ENCODE peak calls at places on chromosomes 5 and 9, in ten cellular contexts. One of them, this sample, is unnamed.

GRCh38 chr5:1724822-1725602 is 74.6 kb downstream of the MRPL36 start:
- DNase-seq in A549: no peak
- DNase-seq in activated naive CD4-positive, alpha-beta T cell treated with anti-CD3 and anti-CD28 coated beads, Interleukin-2, amount 50 U/mL, for 72 hours: peak; percentile 48
- DNase-seq in sciatic nerve: peak; percentile 39
- DNase-seq in adipocyte: no peak
- DNase-seq in H54: no peak
- DNase-seq in stromal cell of bone marrow: no peak
- DNase-seq in AG08395: peak; percentile 24
- DNase-seq in HTR-8/SVneo: no peak
- DNase-seq in ELR: no peak
- DNase-seq in this sample: no peak

GRCh38 chr5:135210286-135211055 is 176.4 kb upstream of the PITX1 start:
- DNase-seq in A549: no peak
- DNase-seq in activated naive CD4-positive, alpha-beta T cell treated with anti-CD3 and anti-CD28 coated beads, Interleukin-2, amount 50 U/mL, for 72 hours: no peak
- DNase-seq in sciatic nerve: no peak
- DNase-seq in adipocyte: no peak
- DNase-seq in H54: no peak
- DNase-seq in stromal cell of bone marrow: no peak
- DNase-seq in AG08395: no peak
- DNase-seq in HTR-8/SVneo: no peak
- DNase-seq in ELR: no peak
- DNase-seq in this sample: no peak

GRCh38 chr5:96790851-96791513 is 16.8 kb downstream of the ERAP1 start:
- DNase-seq in A549: no peak
- DNase-seq in activated naive CD4-positive, alpha-beta T cell treated with anti-CD3 and anti-CD28 coated beads, Interleukin-2, amount 50 U/mL, for 72 hours: no peak
- DNase-seq in sciatic nerve: no peak
- DNase-seq in adipocyte: peak; percentile 65
- DNase-seq in H54: no peak
- DNase-seq in stromal cell of bone marrow: peak; percentile 31
- DNase-seq in AG08395: peak; percentile 40
- DNase-seq in HTR-8/SVneo: no peak
- DNase-seq in ELR: peak; percentile 35
- DNase-seq in this sample: no peak

GRCh38 chr9:37471942-37472679 is 6.9 kb upstream of the ZBTB5 start:
- DNase-seq in A549: peak; percentile 89
- DNase-seq in activated naive CD4-positive, alpha-beta T cell treated with anti-CD3 and anti-CD28 coated beads, Interleukin-2, amount 50 U/mL, for 72 hours: no peak
- DNase-seq in sciatic nerve: no peak
- DNase-seq in adipocyte: peak; percentile 87
- DNase-seq in H54: peak; percentile 33
- DNase-seq in stromal cell of bone marrow: no peak
- DNase-seq in AG08395: peak; percentile 85
- DNase-seq in HTR-8/SVneo: peak; percentile 85
- DNase-seq in ELR: peak; percentile 99
- DNase-seq in this sample: no peak

GRCh38 chr9:93246111-93246510 is 62.2 kb downstream of the WNK2 start:
- DNase-seq in A549: no peak
- DNase-seq in activated naive CD4-positive, alpha-beta T cell treated with anti-CD3 and anti-CD28 coated beads, Interleukin-2, amount 50 U/mL, for 72 hours: no peak
- DNase-seq in sciatic nerve: no peak
- DNase-seq in adipocyte: no peak
- DNase-seq in H54: no peak
- DNase-seq in stromal cell of bone marrow: no peak
- DNase-seq in AG08395: no peak
- DNase-seq in HTR-8/SVneo: no peak
- DNase-seq in ELR: no peak
- DNase-seq in this sample: no peak

GRCh38 chr9:1458503-1458902 is 408.3 kb downstream of the DMRT2 start:
- DNase-seq in A549: no peak
- DNase-seq in activated naive CD4-positive, alpha-beta T cell treated with anti-CD3 and anti-CD28 coated beads, Interleukin-2, amount 50 U/mL, for 72 hours: no peak
- DNase-seq in sciatic nerve: no peak
- DNase-seq in adipocyte: no peak
- DNase-seq in H54: peak; percentile 2
- DNase-seq in stromal cell of bone marrow: peak; percentile 47
- DNase-seq in AG08395: peak; percentile 45
- DNase-seq in HTR-8/SVneo: peak; percentile 6
- DNase-seq in ELR: peak; percentile 67
- DNase-seq in this sample: no peak

GRCh38 chr5:107272509-107272908 is 398.2 kb downstream of the EFNA5 start:
- DNase-seq in A549: no peak
- DNase-seq in activated naive CD4-positive, alpha-beta T cell treated with anti-CD3 and anti-CD28 coated beads, Interleukin-2, amount 50 U/mL, for 72 hours: no peak
- DNase-seq in sciatic nerve: no peak
- DNase-seq in adipocyte: no peak
- DNase-seq in H54: no peak
- DNase-seq in stromal cell of bone marrow: no peak
- DNase-seq in AG08395: no peak
- DNase-seq in HTR-8/SVneo: no peak
- DNase-seq in ELR: no peak
- DNase-seq in this sample: no peak

GRCh38 chr9:129596541-129597328 is 24.2 kb downstream of the C9orf50 start:
- DNase-seq in A549: peak; percentile 55
- DNase-seq in activated naive CD4-positive, alpha-beta T cell treated with anti-CD3 and anti-CD28 coated beads, Interleukin-2, amount 50 U/mL, for 72 hours: no peak
- DNase-seq in sciatic nerve: peak; percentile 80
- DNase-seq in adipocyte: peak; percentile 73
- DNase-seq in H54: no peak
- DNase-seq in stromal cell of bone marrow: no peak
- DNase-seq in AG08395: peak; percentile 56
- DNase-seq in HTR-8/SVneo: no peak
- DNase-seq in ELR: peak; percentile 82
- DNase-seq in this sample: no peak

GRCh38 chr9:83385317-83385716 is 152.9 kb downstream of the FRMD3 start:
- DNase-seq in A549: no peak
- DNase-seq in activated naive CD4-positive, alpha-beta T cell treated with anti-CD3 and anti-CD28 coated beads, Interleukin-2, amount 50 U/mL, for 72 hours: no peak
- DNase-seq in sciatic nerve: no peak
- DNase-seq in adipocyte: peak; percentile 27
- DNase-seq in H54: no peak
- DNase-seq in stromal cell of bone marrow: no peak
- DNase-seq in AG08395: peak; percentile 20
- DNase-seq in HTR-8/SVneo: no peak
- DNase-seq in ELR: peak; percentile 41
- DNase-seq in this sample: no peak

GRCh38 chr9:116243708-116244107 is 90.1 kb downstream of the PAPPA start:
- DNase-seq in A549: no peak
- DNase-seq in activated naive CD4-positive, alpha-beta T cell treated with anti-CD3 and anti-CD28 coated beads, Interleukin-2, amount 50 U/mL, for 72 hours: no peak
- DNase-seq in sciatic nerve: no peak
- DNase-seq in adipocyte: no peak
- DNase-seq in H54: no peak
- DNase-seq in stromal cell of bone marrow: no peak
- DNase-seq in AG08395: no peak
- DNase-seq in HTR-8/SVneo: no peak
- DNase-seq in ELR: no peak
- DNase-seq in this sample: no peak

GRCh38 chr9:129752915-129753724 is at the start of gene PTGES:
- DNase-seq in A549: peak; percentile 91
- DNase-seq in activated naive CD4-positive, alpha-beta T cell treated with anti-CD3 and anti-CD28 coated beads, Interleukin-2, amount 50 U/mL, for 72 hours: no peak
- DNase-seq in sciatic nerve: peak; percentile 85
- DNase-seq in adipocyte: peak; percentile 93
- DNase-seq in H54: peak; percentile 70
- DNase-seq in stromal cell of bone marrow: peak; percentile 79
- DNase-seq in AG08395: peak; percentile 88
- DNase-seq in HTR-8/SVneo: peak; percentile 78
- DNase-seq in ELR: peak; percentile 89
- DNase-seq in this sample: no peak

GRCh38 chr9:3177921-3178320 is 334.0 kb upstream of the PUM3 start:
- DNase-seq in A549: no peak
- DNase-seq in activated naive CD4-positive, alpha-beta T cell treated with anti-CD3 and anti-CD28 coated beads, Interleukin-2, amount 50 U/mL, for 72 hours: no peak
- DNase-seq in sciatic nerve: no peak
- DNase-seq in adipocyte: peak; percentile 17
- DNase-seq in H54: no peak
- DNase-seq in stromal cell of bone marrow: peak; percentile 52
- DNase-seq in AG08395: peak; percentile 32
- DNase-seq in HTR-8/SVneo: no peak
- DNase-seq in ELR: peak; percentile 13
- DNase-seq in this sample: no peak

This sample was measured in NCI-H1092 treated with DMSO at 0.1 percent for 48 hours.